ENCODE peak calls at places on chromosomes 11 and 22, in nine cellular contexts. R, N, P, I, V, B, L, A and M are unnamed samples.

GRCh38 chr11:88288560-88288959 is 49.0 kb downstream of the CTSC start:
- DNase-seq in R (no peak), N (no peak), P (no peak), I (no peak), V (no peak), B (no peak), L (no peak), A (no peak), M (no peak)

GRCh38 chr22:42344391-42344861 is 74.0 kb upstream of the TCF20 start:
- DNase-seq in R (no peak), N (no peak), P (no peak), I (no peak), V (peak), B (no peak), L (no peak), A (peak), M (no peak)

GRCh38 chr11:76415073-76415472 is 29.7 kb upstream of the EMSY start:
- DNase-seq in R (no peak), N (no peak), P (no peak), I (no peak), V (no peak), B (no peak), L (no peak), A (no peak), M (no peak)

GRCh38 chr22:44455151-44455962 is 42.7 kb downstream of the RTL6 start:
- DNase-seq in R (no peak), N (peak), P (no peak), I (no peak), V (no peak), B (no peak), L (peak), A (no peak), M (no peak)

GRCh38 chr22:50530857-50531545 is 1.2 kb upstream of the TYMP start:
- DNase-seq in R (no peak), N (peak), P (no peak), I (no peak), V (peak), B (no peak), L (peak), A (peak), M (no peak)

GRCh38 chr11:4465411-4465810 is 16.3 kb downstream of the OR52K2 start:
- DNase-seq in R (no peak), N (no peak), P (no peak), I (no peak), V (no peak), B (no peak), L (no peak), A (no peak), M (no peak)

GRCh38 chr11:6433998-6434650 is 6.7 kb downstream of the HPX start:
- DNase-seq in R (no peak), N (no peak), P (no peak), I (no peak), V (no peak), B (no peak), L (no peak), A (no peak), M (no peak)

GRCh38 chr11:134139873-134140331 is 71.0 kb downstream of the JAM3 start:
- DNase-seq in R (peak), N (peak), P (peak), I (no peak), V (peak), B (peak), L (no peak), A (peak), M (peak)

GRCh38 chr11:68678031-68678441 is 6.3 kb upstream of the GAL start:
- DNase-seq in R (no peak), N (no peak), P (no peak), I (no peak), V (no peak), B (no peak), L (no peak), A (no peak), M (no peak)

GRCh38 chr11:40202569-40202968 is 1256.9 kb downstream of the LRRC4C start:
- DNase-seq in R (no peak), N (no peak), P (no peak), I (no peak), V (no peak), B (no peak), L (no peak), A (no peak), M (no peak)